ENCODE peak calls at places on chromosome 13, in seven cellular contexts. One of them, this sample, is unnamed.

GRCh38 chr13:43136940-43137574 is 113.7 kb downstream of the DNAJC15 start:
- ATAC-seq in HepG2: peak; percentile 99
- ATAC-seq in stimulated activated naive B cell treated with anti-CD40 and anti-IgM and Interleukin-4, amounts not matched to agents 10 μg/mL and 1 μg/mL and 100 μg/mL, for 72 hours: no peak
- ATAC-seq in HCT116: no peak
- ATAC-seq in sciatic nerve: no peak
- ATAC-seq in naive thymus-derived CD8-positive, alpha-beta T cell: no peak
- ATAC-seq in K562: no peak
- ATAC-seq in this sample: no peak

GRCh38 chr13:21338156-21338555 is 120.9 kb downstream of the ZDHHC20 start:
- ATAC-seq in HepG2: peak; percentile 87
- ATAC-seq in K562: peak; percentile 59
- ATAC-seq in naive thymus-derived CD8-positive, alpha-beta T cell: no peak
- ATAC-seq in sciatic nerve: no peak
- ATAC-seq in HCT116: peak; percentile 57
- ATAC-seq in stimulated activated naive B cell treated with anti-CD40 and anti-IgM and Interleukin-4, amounts not matched to agents 10 μg/mL and 1 μg/mL and 100 μg/mL, for 72 hours: no peak
- ATAC-seq in this sample: no peak

GRCh38 chr13:110957181-110957884 is 42.5 kb upstream of the ANKRD10 start:
- ATAC-seq in HCT116: peak; percentile 23
- ATAC-seq in stimulated activated naive B cell treated with anti-CD40 and anti-IgM and Interleukin-4, amounts not matched to agents 10 μg/mL and 1 μg/mL and 100 μg/mL, for 72 hours: no peak
- ATAC-seq in K562: no peak
- ATAC-seq in sciatic nerve: no peak
- ATAC-seq in HepG2: no peak
- ATAC-seq in naive thymus-derived CD8-positive, alpha-beta T cell: no peak
- ATAC-seq in this sample: no peak

GRCh38 chr13:110875243-110875642 is 39.6 kb downstream of the ANKRD10 start:
- ATAC-seq in naive thymus-derived CD8-positive, alpha-beta T cell: no peak
- ATAC-seq in K562: no peak
- ATAC-seq in stimulated activated naive B cell treated with anti-CD40 and anti-IgM and Interleukin-4, amounts not matched to agents 10 μg/mL and 1 μg/mL and 100 μg/mL, for 72 hours: peak; percentile 68
- ATAC-seq in HepG2: no peak
- ATAC-seq in HCT116: no peak
- ATAC-seq in sciatic nerve: no peak
- ATAC-seq in this sample: no peak

GRCh38 chr13:88125055-88125454 is 453.9 kb downstream of the SLITRK5 start:
- ATAC-seq in HCT116: no peak
- ATAC-seq in sciatic nerve: no peak
- ATAC-seq in naive thymus-derived CD8-positive, alpha-beta T cell: no peak
- ATAC-seq in stimulated activated naive B cell treated with anti-CD40 and anti-IgM and Interleukin-4, amounts not matched to agents 10 μg/mL and 1 μg/mL and 100 μg/mL, for 72 hours: no peak
- ATAC-seq in K562: no peak
- ATAC-seq in HepG2: no peak
- ATAC-seq in this sample: no peak

GRCh38 chr13:97321616-97322321 is 99.6 kb downstream of the MBNL2 start:
- ATAC-seq in stimulated activated naive B cell treated with anti-CD40 and anti-IgM and Interleukin-4, amounts not matched to agents 10 μg/mL and 1 μg/mL and 100 μg/mL, for 72 hours: no peak
- ATAC-seq in HCT116: no peak
- ATAC-seq in HepG2: peak; percentile 18
- ATAC-seq in naive thymus-derived CD8-positive, alpha-beta T cell: no peak
- ATAC-seq in sciatic nerve: no peak
- ATAC-seq in K562: no peak
- ATAC-seq in this sample: no peak

GRCh38 chr13:99307247-99307646 is at the start of gene GPR183:
- ATAC-seq in naive thymus-derived CD8-positive, alpha-beta T cell: peak; percentile 88
- ATAC-seq in HCT116: peak; percentile 43
- ATAC-seq in HepG2: no peak
- ATAC-seq in stimulated activated naive B cell treated with anti-CD40 and anti-IgM and Interleukin-4, amounts not matched to agents 10 μg/mL and 1 μg/mL and 100 μg/mL, for 72 hours: peak; percentile 64
- ATAC-seq in sciatic nerve: peak; percentile 75
- ATAC-seq in K562: peak; percentile 74
- ATAC-seq in this sample: peak; percentile 90

GRCh38 chr13:39836038-39836437 is 180.6 kb downstream of the COG6 start:
- ATAC-seq in HepG2: no peak
- ATAC-seq in naive thymus-derived CD8-positive, alpha-beta T cell: no peak
- ATAC-seq in K562: no peak
- ATAC-seq in stimulated activated naive B cell treated with anti-CD40 and anti-IgM and Interleukin-4, amounts not matched to agents 10 μg/mL and 1 μg/mL and 100 μg/mL, for 72 hours: no peak
- ATAC-seq in sciatic nerve: no peak
- ATAC-seq in HCT116: no peak
- ATAC-seq in this sample: no peak

GRCh38 chr13:21661097-21661496 is 9.8 kb upstream of the FGF9 start:
- ATAC-seq in naive thymus-derived CD8-positive, alpha-beta T cell: no peak
- ATAC-seq in sciatic nerve: no peak
- ATAC-seq in K562: no peak
- ATAC-seq in HCT116: no peak
- ATAC-seq in HepG2: no peak
- ATAC-seq in stimulated activated naive B cell treated with anti-CD40 and anti-IgM and Interleukin-4, amounts not matched to agents 10 μg/mL and 1 μg/mL and 100 μg/mL, for 72 hours: no peak
- ATAC-seq in this sample: no peak

GRCh38 chr13:112072531-112073244 is 5.7 kb downstream of the SOX1 start:
- ATAC-seq in K562: no peak
- ATAC-seq in stimulated activated naive B cell treated with anti-CD40 and anti-IgM and Interleukin-4, amounts not matched to agents 10 μg/mL and 1 μg/mL and 100 μg/mL, for 72 hours: no peak
- ATAC-seq in HepG2: no peak
- ATAC-seq in sciatic nerve: no peak
- ATAC-seq in HCT116: no peak
- ATAC-seq in naive thymus-derived CD8-positive, alpha-beta T cell: no peak
- ATAC-seq in this sample: peak; percentile 47

GRCh38 chr13:107138987-107139386 is 571.0 kb upstream of the ARGLU1 start:
- ATAC-seq in stimulated activated naive B cell treated with anti-CD40 and anti-IgM and Interleukin-4, amounts not matched to agents 10 μg/mL and 1 μg/mL and 100 μg/mL, for 72 hours: no peak
- ATAC-seq in K562: no peak
- ATAC-seq in HepG2: no peak
- ATAC-seq in HCT116: no peak
- ATAC-seq in sciatic nerve: peak; percentile 96
- ATAC-seq in naive thymus-derived CD8-positive, alpha-beta T cell: no peak
- ATAC-seq in this sample: no peak

GRCh38 chr13:21879263-21879914 is 208.5 kb downstream of the FGF9 start:
- ATAC-seq in stimulated activated naive B cell treated with anti-CD40 and anti-IgM and Interleukin-4, amounts not matched to agents 10 μg/mL and 1 μg/mL and 100 μg/mL, for 72 hours: no peak
- ATAC-seq in sciatic nerve: no peak
- ATAC-seq in HepG2: no peak
- ATAC-seq in naive thymus-derived CD8-positive, alpha-beta T cell: no peak
- ATAC-seq in HCT116: no peak
- ATAC-seq in K562: no peak
- ATAC-seq in this sample: no peak

GRCh38 chr13:110227864-110228643 is 78.9 kb downstream of the COL4A1 start:
- ATAC-seq in HepG2: no peak
- ATAC-seq in naive thymus-derived CD8-positive, alpha-beta T cell: no peak
- ATAC-seq in HCT116: no peak
- ATAC-seq in stimulated activated naive B cell treated with anti-CD40 and anti-IgM and Interleukin-4, amounts not matched to agents 10 μg/mL and 1 μg/mL and 100 μg/mL, for 72 hours: no peak
- ATAC-seq in sciatic nerve: no peak
- ATAC-seq in K562: no peak
- ATAC-seq in this sample: no peak

GRCh38 chr13:109803822-109804221 is 17.4 kb upstream of the IRS2 start:
- ATAC-seq in K562: no peak
- ATAC-seq in stimulated activated naive B cell treated with anti-CD40 and anti-IgM and Interleukin-4, amounts not matched to agents 10 μg/mL and 1 μg/mL and 100 μg/mL, for 72 hours: no peak
- ATAC-seq in HCT116: no peak
- ATAC-seq in naive thymus-derived CD8-positive, alpha-beta T cell: no peak
- ATAC-seq in HepG2: peak; percentile 48
- ATAC-seq in sciatic nerve: no peak
- ATAC-seq in this sample: no peak

GRCh38 chr13:45180713-45181601 is 19.9 kb downstream of the KCTD4 start:
- ATAC-seq in stimulated activated naive B cell treated with anti-CD40 and anti-IgM and Interleukin-4, amounts not matched to agents 10 μg/mL and 1 μg/mL and 100 μg/mL, for 72 hours: no peak
- ATAC-seq in HCT116: peak; percentile 82
- ATAC-seq in K562: no peak
- ATAC-seq in sciatic nerve: no peak
- ATAC-seq in naive thymus-derived CD8-positive, alpha-beta T cell: no peak
- ATAC-seq in HepG2: no peak
- ATAC-seq in this sample: no peak

GRCh38 chr13:34805347-34805746 is 136.7 kb upstream of the NBEA start:
- ATAC-seq in K562: no peak
- ATAC-seq in sciatic nerve: no peak
- ATAC-seq in stimulated activated naive B cell treated with anti-CD40 and anti-IgM and Interleukin-4, amounts not matched to agents 10 μg/mL and 1 μg/mL and 100 μg/mL, for 72 hours: no peak
- ATAC-seq in HepG2: no peak
- ATAC-seq in HCT116: no peak
- ATAC-seq in naive thymus-derived CD8-positive, alpha-beta T cell: no peak
- ATAC-seq in this sample: no peak

GRCh38 chr13:24716446-24716845 is 36.2 kb downstream of the ATP12A start:
- ATAC-seq in K562: no peak
- ATAC-seq in sciatic nerve: no peak
- ATAC-seq in HepG2: no peak
- ATAC-seq in stimulated activated naive B cell treated with anti-CD40 and anti-IgM and Interleukin-4, amounts not matched to agents 10 μg/mL and 1 μg/mL and 100 μg/mL, for 72 hours: no peak
- ATAC-seq in HCT116: no peak
- ATAC-seq in naive thymus-derived CD8-positive, alpha-beta T cell: no peak
- ATAC-seq in this sample: no peak

GRCh38 chr13:110369400-110369799 is 62.3 kb downstream of the COL4A2 start:
- ATAC-seq in K562: no peak
- ATAC-seq in sciatic nerve: no peak
- ATAC-seq in HCT116: no peak
- ATAC-seq in stimulated activated naive B cell treated with anti-CD40 and anti-IgM and Interleukin-4, amounts not matched to agents 10 μg/mL and 1 μg/mL and 100 μg/mL, for 72 hours: no peak
- ATAC-seq in HepG2: no peak
- ATAC-seq in naive thymus-derived CD8-positive, alpha-beta T cell: no peak
- ATAC-seq in this sample: no peak

GRCh38 chr13:27309967-27310598 is 39.5 kb downstream of the RASL11A start:
- ATAC-seq in HCT116: peak; percentile 76
- ATAC-seq in stimulated activated naive B cell treated with anti-CD40 and anti-IgM and Interleukin-4, amounts not matched to agents 10 μg/mL and 1 μg/mL and 100 μg/mL, for 72 hours: no peak
- ATAC-seq in sciatic nerve: no peak
- ATAC-seq in K562: no peak
- ATAC-seq in HepG2: no peak
- ATAC-seq in naive thymus-derived CD8-positive, alpha-beta T cell: no peak
- ATAC-seq in this sample: no peak

GRCh38 chr13:104968876-104969275 is 1566.6 kb downstream of the EFNB2 start:
- ATAC-seq in K562: no peak
- ATAC-seq in sciatic nerve: no peak
- ATAC-seq in stimulated activated naive B cell treated with anti-CD40 and anti-IgM and Interleukin-4, amounts not matched to agents 10 μg/mL and 1 μg/mL and 100 μg/mL, for 72 hours: no peak
- ATAC-seq in naive thymus-derived CD8-positive, alpha-beta T cell: no peak
- ATAC-seq in HepG2: no peak
- ATAC-seq in HCT116: no peak
- ATAC-seq in this sample: no peak

This sample was measured in stimulated activated memory B cell treated with anti-CD40 and anti-IgM and Interleukin-4, amounts not matched to agents 10 μg/mL and 1 μg/mL and 100 μg/mL, for 72 hours.